ENCODE peak calls at places on chromosomes 12 and 14, in nine cellular contexts. P is endodermal cell, G is H9, N is K562, E is mesendoderm, K is fibroblast of lung, M is PC-3, W is endothelial cell of umbilical vein, R is colonic mucosa. H is an unnamed sample.

GRCh38 chr14:93936245-93936644 is 9.1 kb downstream of the FAM181A start:
- DNase-seq in G (peak; percentile 59), K (no peak), W (no peak), M (peak; percentile 58), R (no peak), E (peak; percentile 75), N (peak; percentile 15), P (peak; percentile 85), H (peak; percentile 39)

GRCh38 chr14:78666336-78667056 is 496.3 kb downstream of the NRXN3 start:
- DNase-seq in K (no peak), G (no peak), E (no peak), P (no peak), W (no peak), R (no peak), N (no peak), M (no peak), H (no peak)

GRCh38 chr14:38079268-38079667 is 128.4 kb upstream of the SSTR1 start:
- DNase-seq in K (peak; percentile 42), M (peak; percentile 36), R (no peak), P (no peak), E (no peak), W (no peak), N (no peak), G (no peak), H (no peak)

GRCh38 chr14:57273236-57273635 is 4.5 kb downstream of the AP5M1 start:
- DNase-seq in K (no peak), W (no peak), P (no peak), G (no peak), N (no peak), R (no peak), M (no peak), E (no peak), H (no peak)

GRCh38 chr12:113155641-113156040 is 6.1 kb downstream of the CFAP73 start:
- DNase-seq in M (no peak), W (no peak), N (no peak), E (no peak), G (no peak), R (no peak), K (no peak), P (no peak), H (no peak)

GRCh38 chr12:116320839-116321238 is 43.3 kb upstream of the MED13L start:
- DNase-seq in W (no peak), R (no peak), P (no peak), N (no peak), G (no peak), M (peak; percentile 93), E (no peak), K (peak; percentile 35), H (peak; percentile 6)

GRCh38 chr12:85156569-85156968 is 120.4 kb downstream of the LRRIQ1 start:
- DNase-seq in G (no peak), M (peak; percentile 22), E (peak; percentile 8), R (no peak), K (no peak), P (no peak), N (no peak), W (peak; percentile 57), H (no peak)

GRCh38 chr12:88922816-88923215 is 342.5 kb upstream of the KITLG start:
- DNase-seq in K (peak; percentile 58), W (no peak), R (no peak), P (no peak), G (no peak), N (no peak), E (no peak), M (no peak), H (peak; percentile 61)

GRCh38 chr14:72590577-72590976 is 303.3 kb downstream of the DPF3 start:
- DNase-seq in N (no peak), R (no peak), G (no peak), M (no peak), W (no peak), K (no peak), E (no peak), P (no peak), H (no peak)

GRCh38 chr14:86541969-86542368 is 1012.0 kb downstream of the FLRT2 start:
- DNase-seq in K (no peak), E (no peak), G (no peak), P (no peak), M (no peak), R (no peak), N (no peak), W (no peak), H (no peak)

GRCh38 chr12:12736759-12737676 is 19.9 kb downstream of the CDKN1B start:
- DNase-seq in G (no peak), M (peak; percentile 58), P (no peak), E (peak; percentile 35), N (peak; percentile 32), W (peak; percentile 67), R (no peak), K (peak; percentile 69), H (peak; percentile 27)

GRCh38 chr14:49621114-49621881 is 699 bp downstream of the MGAT2 start:
- DNase-seq in N (no peak), P (peak; percentile 88), M (peak; percentile 43), K (peak; percentile 59), E (peak; percentile 87), R (peak; percentile 67), W (peak; percentile 6), G (peak; percentile 64), H (no peak)

GRCh38 chr14:49623387-49623786 is 2.8 kb downstream of the MGAT2 start:
- DNase-seq in R (no peak), K (no peak), P (no peak), E (no peak), W (peak; percentile 13), G (no peak), M (no peak), N (no peak), H (no peak)

GRCh38 chr14:49623941-49624806 is 3.6 kb downstream of the MGAT2 start:
- DNase-seq in G (no peak), K (no peak), R (peak; percentile 36), N (no peak), W (peak; percentile 68), P (no peak), M (peak; percentile 80), E (no peak), H (peak; percentile 81)

GRCh38 chr14:49620182-49621113 is at the start of the genes MGAT2 and RPL36AL:
- DNase-seq in N (peak; percentile 97), K (peak; percentile 99), W (peak; percentile 99), P (peak; percentile 99), E (peak; percentile 99), M (peak; percentile 99), R (peak; percentile 99), G (peak; percentile 99), H (peak; percentile 98)

DNA sequence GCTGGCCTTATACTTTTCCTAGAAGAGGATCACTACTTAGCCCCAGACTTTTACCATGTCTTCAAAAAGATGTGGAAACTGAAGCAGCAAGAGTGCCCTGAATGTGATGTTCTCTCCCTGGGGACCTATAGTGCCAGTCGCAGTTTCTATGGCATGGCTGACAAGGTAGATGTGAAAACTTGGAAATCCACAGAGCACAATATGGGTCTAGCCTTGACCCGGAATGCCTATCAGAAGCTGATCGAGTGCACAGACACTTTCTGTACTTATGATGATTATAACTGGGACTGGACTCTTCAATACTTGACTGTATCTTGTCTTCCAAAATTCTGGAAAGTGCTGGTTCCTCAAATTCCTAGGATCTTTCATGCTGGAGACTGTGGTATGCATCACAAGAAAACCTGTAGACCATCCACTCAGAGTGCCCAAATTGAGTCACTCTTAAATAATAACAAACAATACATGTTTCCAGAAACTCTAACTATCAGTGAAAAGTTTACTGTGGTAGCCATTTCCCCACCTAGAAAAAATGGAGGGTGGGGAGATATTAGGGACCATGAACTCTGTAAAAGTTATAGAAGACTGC is 1.5 kb downstream of the MGAT2 start:
- DNase-seq in K (no peak), P (no peak), W (peak; percentile 18), G (no peak), R (no peak), M (peak; percentile 39), E (no peak), N (no peak), H (no peak)
- H3K9ac ChIP-seq in K (no peak overlapping the region), P (peak overlapping the region; percentile 24), W (peak overlapping the region; percentile 90), G (peak overlapping the region; percentile 35), R (peak overlapping the region; percentile 99), M (peak overlapping the region; percentile 92), E (peak overlapping the region; percentile 91), N (peak overlapping the region; percentile 99), H (peak overlapping the region; percentile 71)

DNA sequence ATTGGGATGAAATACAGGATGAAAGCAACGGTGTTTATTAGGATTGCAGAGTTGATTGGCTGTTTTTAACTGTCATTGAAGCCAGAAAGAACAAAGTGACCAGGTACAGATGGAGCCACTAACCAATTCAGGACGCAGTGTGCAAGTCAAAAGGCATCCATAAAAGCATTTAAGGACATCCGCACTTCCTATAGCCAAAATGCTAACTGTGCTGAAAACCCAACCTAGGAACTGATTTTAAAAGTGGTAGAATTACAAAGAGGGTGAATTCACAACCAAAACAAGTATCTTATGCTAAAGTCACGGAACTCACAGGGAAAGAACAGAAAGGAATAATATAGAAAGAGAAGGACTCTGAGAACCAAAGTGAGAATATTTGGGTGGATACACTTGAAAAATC is 63.1 kb upstream of the FOXG1 start:
- DNase-seq in E (no peak), M (no peak), R (no peak), P (no peak), K (no peak), N (no peak), G (no peak), W (no peak), H (no peak)
- H3K9ac ChIP-seq in E (no peak overlapping the region), M (no peak overlapping the region), R (no peak overlapping the region), P (no peak overlapping the region), K (no peak overlapping the region), N (no peak overlapping the region), G (no peak overlapping the region), W (no peak overlapping the region), H (no peak overlapping the region)

DNA sequence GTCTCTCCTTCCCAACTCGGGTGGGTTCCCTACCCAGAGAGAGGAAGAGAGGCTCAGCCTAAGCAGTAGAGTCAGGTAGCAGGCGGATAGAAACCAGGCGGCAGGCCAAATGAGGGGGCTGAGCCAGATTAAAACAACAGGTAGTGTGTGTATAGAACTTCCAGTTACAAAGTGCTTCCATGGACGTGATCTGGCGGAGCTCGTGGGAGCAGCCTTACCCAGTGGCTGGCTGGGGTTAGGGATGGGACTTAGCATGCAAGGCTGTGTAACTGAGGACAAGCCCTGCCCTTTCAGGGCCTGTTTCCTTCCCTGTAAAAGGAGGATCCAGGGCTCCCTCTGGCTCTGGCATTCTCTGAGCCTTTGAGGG is 8.3 kb downstream of the KRT80 start:
- DNase-seq in R (no peak), P (no peak), M (no peak), G (no peak), N (no peak), W (no peak), E (no peak), K (no peak), H (peak; percentile 44)
- H3K9ac ChIP-seq in R (no peak overlapping the region), P (no peak overlapping the region), M (no peak overlapping the region), G (no peak overlapping the region), N (peak overlapping the region; percentile 35), W (no peak overlapping the region), E (peak overlapping the region; percentile 26), K (no peak overlapping the region), H (no peak overlapping the region)

GRCh38 chr14:69712637-69713088 is 54.3 kb upstream of the SRSF5 start:
- DNase-seq in G (peak; percentile 73), P (peak; percentile 86), N (no peak), W (peak; percentile 41), M (no peak), R (peak; percentile 80), E (peak; percentile 64), K (no peak), H (peak; percentile 73)
- H3K9ac ChIP-seq in G (no peak overlapping the region), P (peak overlapping the region; percentile 20), N (no peak overlapping the region), W (no peak overlapping the region), M (no peak overlapping the region), R (peak overlapping the region; percentile 67), E (peak overlapping the region; percentile 44), K (no peak overlapping the region), H (peak overlapping the region; percentile 56)

GRCh38 chr12:65668981-65669695 is 155.1 kb upstream of the HMGA2 start:
- DNase-seq in R (no peak), P (no peak), N (no peak), W (no peak), K (peak; percentile 28), M (peak; percentile 66), G (no peak), E (no peak), H (no peak)
- H3K9ac ChIP-seq in R (no peak overlapping the region), P (no peak overlapping the region), N (no peak overlapping the region), W (no peak overlapping the region), K (no peak overlapping the region), M (peak overlapping the region; percentile 19), G (no peak overlapping the region), E (no peak overlapping the region), H (peak overlapping the region; percentile 17)